ENCODE peak calls at places on chromosomes 16 and 17, in seven cellular contexts. One of them, this sample, is unnamed.

GRCh38 chr17:64388961-64389565 is 1.6 kb downstream of the PECAM1 start:
- DNase-seq in activated effector memory CD4-positive, alpha-beta T cell treated with Interleukin-2 at 50 U/mL for 16 hours: no peak
- DNase-seq in heart left ventricle: no peak
- DNase-seq in amniotic stem cell: no peak
- DNase-seq in AG04450: no peak
- DNase-seq in left lung: no peak
- DNase-seq in GM23248: no peak
- DNase-seq in this sample: no peak

GRCh38 chr17:78224226-78225087 is 7.0 kb upstream of the TMEM235 start:
- DNase-seq in heart left ventricle: no peak
- DNase-seq in left lung: no peak
- DNase-seq in GM23248: no peak
- DNase-seq in activated effector memory CD4-positive, alpha-beta T cell treated with Interleukin-2 at 50 U/mL for 16 hours: no peak
- DNase-seq in amniotic stem cell: no peak
- DNase-seq in AG04450: no peak
- DNase-seq in this sample: no peak

GRCh38 chr17:10738516-10739258 is 8.9 kb upstream of the TMEM220 start:
- DNase-seq in activated effector memory CD4-positive, alpha-beta T cell treated with Interleukin-2 at 50 U/mL for 16 hours: no peak
- DNase-seq in GM23248: peak; percentile 22
- DNase-seq in amniotic stem cell: no peak
- DNase-seq in heart left ventricle: no peak
- DNase-seq in AG04450: no peak
- DNase-seq in left lung: no peak
- DNase-seq in this sample: no peak

GRCh38 chr17:78583091-78583490 is 5.9 kb upstream of the DNAH17 start:
- DNase-seq in AG04450: no peak
- DNase-seq in amniotic stem cell: no peak
- DNase-seq in activated effector memory CD4-positive, alpha-beta T cell treated with Interleukin-2 at 50 U/mL for 16 hours: no peak
- DNase-seq in left lung: no peak
- DNase-seq in heart left ventricle: no peak
- DNase-seq in GM23248: peak; percentile 23
- DNase-seq in this sample: no peak

GRCh38 chr17:59105852-59106462 is 723 bp downstream of the TRIM37 start:
- DNase-seq in AG04450: no peak
- DNase-seq in activated effector memory CD4-positive, alpha-beta T cell treated with Interleukin-2 at 50 U/mL for 16 hours: peak; percentile 70
- DNase-seq in amniotic stem cell: peak; percentile 6
- DNase-seq in GM23248: peak; percentile 73
- DNase-seq in left lung: peak; percentile 72
- DNase-seq in heart left ventricle: peak; percentile 54
- DNase-seq in this sample: peak; percentile 57

GRCh38 chr17:73738751-73739575 is 94.7 kb upstream of the SDK2 start:
- DNase-seq in AG04450: no peak
- DNase-seq in heart left ventricle: no peak
- DNase-seq in amniotic stem cell: no peak
- DNase-seq in GM23248: no peak
- DNase-seq in activated effector memory CD4-positive, alpha-beta T cell treated with Interleukin-2 at 50 U/mL for 16 hours: no peak
- DNase-seq in left lung: no peak
- DNase-seq in this sample: no peak

GRCh38 chr17:63772801-63773271 is 561 bp downstream of the CCDC47 start:
- DNase-seq in amniotic stem cell: no peak
- DNase-seq in activated effector memory CD4-positive, alpha-beta T cell treated with Interleukin-2 at 50 U/mL for 16 hours: no peak
- DNase-seq in AG04450: no peak
- DNase-seq in left lung: no peak
- DNase-seq in heart left ventricle: no peak
- DNase-seq in GM23248: peak; percentile 49
- DNase-seq in this sample: no peak

GRCh38 chr16:9787717-9788116 is 394.5 kb downstream of the GRIN2A start:
- DNase-seq in left lung: no peak
- DNase-seq in heart left ventricle: no peak
- DNase-seq in AG04450: no peak
- DNase-seq in amniotic stem cell: no peak
- DNase-seq in activated effector memory CD4-positive, alpha-beta T cell treated with Interleukin-2 at 50 U/mL for 16 hours: no peak
- DNase-seq in GM23248: no peak
- DNase-seq in this sample: no peak

GRCh38 chr16:53080345-53081031 is 25.7 kb downstream of the CHD9 start:
- DNase-seq in heart left ventricle: peak; percentile 77
- DNase-seq in amniotic stem cell: peak; percentile 73
- DNase-seq in activated effector memory CD4-positive, alpha-beta T cell treated with Interleukin-2 at 50 U/mL for 16 hours: no peak
- DNase-seq in GM23248: peak; percentile 93
- DNase-seq in left lung: no peak
- DNase-seq in AG04450: peak; percentile 65
- DNase-seq in this sample: no peak

GRCh38 chr16:19926449-19927390 is 42.1 kb upstream of the GPRC5B start:
- DNase-seq in amniotic stem cell: no peak
- DNase-seq in AG04450: peak; percentile 53
- DNase-seq in activated effector memory CD4-positive, alpha-beta T cell treated with Interleukin-2 at 50 U/mL for 16 hours: no peak
- DNase-seq in left lung: no peak
- DNase-seq in heart left ventricle: no peak
- DNase-seq in GM23248: peak; percentile 56
- DNase-seq in this sample: no peak

GRCh38 chr17:74499992-74500391 is 31.3 kb downstream of the CD300LB start:
- DNase-seq in amniotic stem cell: no peak
- DNase-seq in activated effector memory CD4-positive, alpha-beta T cell treated with Interleukin-2 at 50 U/mL for 16 hours: no peak
- DNase-seq in GM23248: no peak
- DNase-seq in heart left ventricle: no peak
- DNase-seq in left lung: no peak
- DNase-seq in AG04450: no peak
- DNase-seq in this sample: no peak

GRCh38 chr16:25372716-25373115 is 115.1 kb upstream of the ZKSCAN2 start:
- DNase-seq in left lung: no peak
- DNase-seq in GM23248: no peak
- DNase-seq in AG04450: no peak
- DNase-seq in activated effector memory CD4-positive, alpha-beta T cell treated with Interleukin-2 at 50 U/mL for 16 hours: no peak
- DNase-seq in heart left ventricle: no peak
- DNase-seq in amniotic stem cell: no peak
- DNase-seq in this sample: no peak

GRCh38 chr16:23158114-23158513 is 8.9 kb upstream of the USP31 start:
- DNase-seq in left lung: no peak
- DNase-seq in GM23248: no peak
- DNase-seq in AG04450: no peak
- DNase-seq in amniotic stem cell: no peak
- DNase-seq in heart left ventricle: no peak
- DNase-seq in activated effector memory CD4-positive, alpha-beta T cell treated with Interleukin-2 at 50 U/mL for 16 hours: no peak
- DNase-seq in this sample: no peak

GRCh38 chr16:1341495-1342388 is 8.3 kb downstream of the BAIAP3 start:
- DNase-seq in AG04450: no peak
- DNase-seq in amniotic stem cell: no peak
- DNase-seq in activated effector memory CD4-positive, alpha-beta T cell treated with Interleukin-2 at 50 U/mL for 16 hours: no peak
- DNase-seq in left lung: no peak
- DNase-seq in GM23248: no peak
- DNase-seq in heart left ventricle: no peak
- DNase-seq in this sample: no peak

GRCh38 chr16:65406933-65407332 is 285.1 kb upstream of the CDH11 start:
- DNase-seq in AG04450: no peak
- DNase-seq in heart left ventricle: no peak
- DNase-seq in amniotic stem cell: no peak
- DNase-seq in GM23248: peak; percentile 59
- DNase-seq in left lung: no peak
- DNase-seq in activated effector memory CD4-positive, alpha-beta T cell treated with Interleukin-2 at 50 U/mL for 16 hours: no peak
- DNase-seq in this sample: no peak

GRCh38 chr17:67157732-67158639 is 87.0 kb downstream of the HELZ start:
- DNase-seq in AG04450: no peak
- DNase-seq in left lung: no peak
- DNase-seq in GM23248: peak; percentile 67
- DNase-seq in amniotic stem cell: peak; percentile 5
- DNase-seq in activated effector memory CD4-positive, alpha-beta T cell treated with Interleukin-2 at 50 U/mL for 16 hours: no peak
- DNase-seq in heart left ventricle: no peak
- DNase-seq in this sample: no peak

GRCh38 chr17:16106161-16106891 is 106.7 kb downstream of the TTC19 start:
- DNase-seq in GM23248: peak; percentile 57
- DNase-seq in left lung: no peak
- DNase-seq in heart left ventricle: no peak
- DNase-seq in amniotic stem cell: no peak
- DNase-seq in activated effector memory CD4-positive, alpha-beta T cell treated with Interleukin-2 at 50 U/mL for 16 hours: no peak
- DNase-seq in AG04450: peak; percentile 32
- DNase-seq in this sample: no peak

GRCh38 chr17:2453325-2453724 is 52.5 kb upstream of the MNT start:
- DNase-seq in heart left ventricle: no peak
- DNase-seq in left lung: no peak
- DNase-seq in GM23248: no peak
- DNase-seq in activated effector memory CD4-positive, alpha-beta T cell treated with Interleukin-2 at 50 U/mL for 16 hours: no peak
- DNase-seq in amniotic stem cell: no peak
- DNase-seq in AG04450: no peak
- DNase-seq in this sample: no peak

GRCh38 chr17:82062984-82063368 is 2.6 kb downstream of the DUS1L start:
- DNase-seq in heart left ventricle: no peak
- DNase-seq in activated effector memory CD4-positive, alpha-beta T cell treated with Interleukin-2 at 50 U/mL for 16 hours: no peak
- DNase-seq in AG04450: no peak
- DNase-seq in left lung: no peak
- DNase-seq in amniotic stem cell: no peak
- DNase-seq in GM23248: no peak
- DNase-seq in this sample: no peak

GRCh38 chr17:19354123-19354522 is 8.4 kb downstream of the B9D1 start:
- DNase-seq in amniotic stem cell: peak; percentile 87
- DNase-seq in heart left ventricle: no peak
- DNase-seq in left lung: peak; percentile 28
- DNase-seq in activated effector memory CD4-positive, alpha-beta T cell treated with Interleukin-2 at 50 U/mL for 16 hours: no peak
- DNase-seq in AG04450: peak; percentile 78
- DNase-seq in GM23248: peak; percentile 91
- DNase-seq in this sample: no peak

GRCh38 chr17:36888236-36888957 is 48.9 kb upstream of the LHX1 start:
- DNase-seq in heart left ventricle: no peak
- DNase-seq in left lung: no peak
- DNase-seq in activated effector memory CD4-positive, alpha-beta T cell treated with Interleukin-2 at 50 U/mL for 16 hours: no peak
- DNase-seq in AG04450: no peak
- DNase-seq in GM23248: no peak
- DNase-seq in amniotic stem cell: no peak
- DNase-seq in this sample: no peak

GRCh38 chr17:68599873-68600122 is 1.4 kb downstream of the FAM20A start:
- DNase-seq in activated effector memory CD4-positive, alpha-beta T cell treated with Interleukin-2 at 50 U/mL for 16 hours: no peak
- DNase-seq in GM23248: no peak
- DNase-seq in heart left ventricle: peak; percentile 12
- DNase-seq in left lung: no peak
- DNase-seq in amniotic stem cell: no peak
- DNase-seq in AG04450: no peak
- DNase-seq in this sample: no peak

GRCh38 chr17:40598928-40599627 is 33.8 kb upstream of the CCR7 start:
- DNase-seq in left lung: no peak
- DNase-seq in GM23248: no peak
- DNase-seq in amniotic stem cell: no peak
- DNase-seq in AG04450: no peak
- DNase-seq in activated effector memory CD4-positive, alpha-beta T cell treated with Interleukin-2 at 50 U/mL for 16 hours: peak; percentile 25
- DNase-seq in heart left ventricle: peak; percentile 20
- DNase-seq in this sample: peak; percentile 78

GRCh38 chr16:84484579-84485254 is 19.7 kb downstream of the MEAK7 start:
- DNase-seq in GM23248: peak; percentile 62
- DNase-seq in amniotic stem cell: no peak
- DNase-seq in heart left ventricle: peak; percentile 67
- DNase-seq in activated effector memory CD4-positive, alpha-beta T cell treated with Interleukin-2 at 50 U/mL for 16 hours: no peak
- DNase-seq in AG04450: peak; percentile 36
- DNase-seq in left lung: no peak
- DNase-seq in this sample: no peak

GRCh38 chr17:40313660-40314556 is 4.9 kb downstream of the RARA start:
- DNase-seq in activated effector memory CD4-positive, alpha-beta T cell treated with Interleukin-2 at 50 U/mL for 16 hours: no peak
- DNase-seq in GM23248: peak; percentile 39
- DNase-seq in heart left ventricle: no peak
- DNase-seq in amniotic stem cell: no peak
- DNase-seq in left lung: peak; percentile 46
- DNase-seq in AG04450: no peak
- DNase-seq in this sample: no peak

GRCh38 chr17:64698725-64699124 is 36.6 kb upstream of the SMURF2 start:
- DNase-seq in heart left ventricle: no peak
- DNase-seq in GM23248: peak; percentile 56
- DNase-seq in amniotic stem cell: no peak
- DNase-seq in activated effector memory CD4-positive, alpha-beta T cell treated with Interleukin-2 at 50 U/mL for 16 hours: no peak
- DNase-seq in AG04450: no peak
- DNase-seq in left lung: no peak
- DNase-seq in this sample: no peak

GRCh38 chr17:5619088-5619740 is 34.9 kb upstream of the NLRP1 start:
- DNase-seq in amniotic stem cell: no peak
- DNase-seq in left lung: no peak
- DNase-seq in GM23248: no peak
- DNase-seq in AG04450: no peak
- DNase-seq in heart left ventricle: no peak
- DNase-seq in activated effector memory CD4-positive, alpha-beta T cell treated with Interleukin-2 at 50 U/mL for 16 hours: no peak
- DNase-seq in this sample: no peak

GRCh38 chr16:49483651-49484451 is 110.2 kb downstream of the C16orf78 start:
- DNase-seq in GM23248: no peak
- DNase-seq in left lung: peak; percentile 10
- DNase-seq in heart left ventricle: no peak
- DNase-seq in amniotic stem cell: no peak
- DNase-seq in activated effector memory CD4-positive, alpha-beta T cell treated with Interleukin-2 at 50 U/mL for 16 hours: no peak
- DNase-seq in AG04450: no peak
- DNase-seq in this sample: no peak

GRCh38 chr16:1533443-1533951 is at the start of gene TMEM204:
- DNase-seq in GM23248: peak; percentile 81
- DNase-seq in AG04450: peak; percentile 32
- DNase-seq in left lung: no peak
- DNase-seq in heart left ventricle: peak; percentile 91
- DNase-seq in amniotic stem cell: peak; percentile 22
- DNase-seq in activated effector memory CD4-positive, alpha-beta T cell treated with Interleukin-2 at 50 U/mL for 16 hours: peak; percentile 57
- DNase-seq in this sample: peak; percentile 28

GRCh38 chr16:52068447-52069074 is 478.4 kb downstream of the TOX3 start:
- DNase-seq in AG04450: no peak
- DNase-seq in activated effector memory CD4-positive, alpha-beta T cell treated with Interleukin-2 at 50 U/mL for 16 hours: no peak
- DNase-seq in amniotic stem cell: no peak
- DNase-seq in left lung: no peak
- DNase-seq in heart left ventricle: no peak
- DNase-seq in GM23248: peak; percentile 35
- DNase-seq in this sample: no peak

GRCh38 chr17:47621293-47622178 is 28.2 kb upstream of the KPNB1 start:
- DNase-seq in heart left ventricle: peak; percentile 23
- DNase-seq in left lung: peak; percentile 42
- DNase-seq in GM23248: peak; percentile 97
- DNase-seq in activated effector memory CD4-positive, alpha-beta T cell treated with Interleukin-2 at 50 U/mL for 16 hours: no peak
- DNase-seq in amniotic stem cell: peak; percentile 77
- DNase-seq in AG04450: peak; percentile 69
- DNase-seq in this sample: no peak

GRCh38 chr17:64679710-64680216 is 17.7 kb upstream of the SMURF2 start:
- DNase-seq in amniotic stem cell: peak; percentile 97
- DNase-seq in GM23248: peak; percentile 97
- DNase-seq in AG04450: peak; percentile 97
- DNase-seq in left lung: no peak
- DNase-seq in heart left ventricle: no peak
- DNase-seq in activated effector memory CD4-positive, alpha-beta T cell treated with Interleukin-2 at 50 U/mL for 16 hours: no peak
- DNase-seq in this sample: no peak

GRCh38 chr17:21169496-21169895 is 42.7 kb downstream of the DHRS7B start:
- DNase-seq in heart left ventricle: no peak
- DNase-seq in activated effector memory CD4-positive, alpha-beta T cell treated with Interleukin-2 at 50 U/mL for 16 hours: no peak
- DNase-seq in left lung: no peak
- DNase-seq in amniotic stem cell: no peak
- DNase-seq in AG04450: no peak
- DNase-seq in GM23248: no peak
- DNase-seq in this sample: no peak

GRCh38 chr16:4136229-4136813 is 20.1 kb upstream of the ADCY9 start:
- DNase-seq in GM23248: peak; percentile 25
- DNase-seq in activated effector memory CD4-positive, alpha-beta T cell treated with Interleukin-2 at 50 U/mL for 16 hours: no peak
- DNase-seq in heart left ventricle: no peak
- DNase-seq in amniotic stem cell: no peak
- DNase-seq in left lung: peak; percentile 74
- DNase-seq in AG04450: no peak
- DNase-seq in this sample: no peak

GRCh38 chr17:2259769-2260536 is 43.6 kb downstream of the SMG6 start:
- DNase-seq in heart left ventricle: no peak
- DNase-seq in left lung: no peak
- DNase-seq in GM23248: peak; percentile 69
- DNase-seq in amniotic stem cell: no peak
- DNase-seq in AG04450: no peak
- DNase-seq in activated effector memory CD4-positive, alpha-beta T cell treated with Interleukin-2 at 50 U/mL for 16 hours: peak; percentile 37
- DNase-seq in this sample: peak; percentile 84

This sample was measured in T-helper 2 cell treated with Interferon-gamma antibody and Interleukin-4, amounts not matched to agents 5 μg/mL and 100 μg/mL, for 36 hours.